ENCODE peak calls at places on chromosomes 4 and X, in five cellular contexts. H is testis; U is CD8-positive, alpha-beta memory T cell; M is A549; W is cardiac muscle cell. R is an unnamed sample.

GRCh38 chrX:132491191-132491590 is 2.4 kb upstream of the MBNL3 start:
- DNase-seq in H (peak), U (peak), M (peak), W (peak), R (peak)

GRCh38 chr4:169724251-169724650 is 33.5 kb downstream of the HPF1 start:
- DNase-seq in H (no peak), U (no peak), M (no peak), W (peak), R (no peak)

GRCh38 chr4:184189966-184190365 is 27.7 kb downstream of the ENPP6 start:
- DNase-seq in H (no peak), U (no peak), M (no peak), W (no peak), R (no peak)

GRCh38 chrX:19670854-19671620 is 155.7 kb upstream of the MAP3K15 start:
- DNase-seq in H (peak), U (no peak), M (peak), W (peak), R (no peak)

GRCh38 chr4:115126487-115126886 is 13.1 kb upstream of the NDST4 start:
- DNase-seq in H (no peak), U (no peak), M (no peak), W (no peak), R (no peak)

GRCh38 chr4:71768123-71768522 is 15.8 kb downstream of the GC start:
- DNase-seq in H (no peak), U (no peak), M (no peak), W (no peak), R (no peak)

GRCh38 chrX:18537068-18537467 is 111.7 kb downstream of the CDKL5 start:
- DNase-seq in H (no peak), U (no peak), M (no peak), W (no peak), R (no peak)

GRCh38 chr4:2338754-2339457 is 77.0 kb upstream of the MXD4 start:
- DNase-seq in H (no peak), U (no peak), M (no peak), W (no peak), R (no peak)

GRCh38 chr4:3266076-3266475 is 17.1 kb downstream of the MSANTD1 start:
- DNase-seq in H (no peak), U (no peak), M (no peak), W (no peak), R (no peak)

GRCh38 chr4:80492761-80493160 is 157.2 kb downstream of the CFAP299 start:
- DNase-seq in H (no peak), U (peak), M (no peak), W (no peak), R (peak)

GRCh38 chr4:78706302-78706701 is 69.8 kb upstream of the BMP2K start:
- DNase-seq in H (no peak), U (no peak), M (no peak), W (no peak), R (no peak)
- H3K27ac ChIP-seq in H (no peak), U (no peak), M (no peak), W (no peak), R (no peak)

DNA sequence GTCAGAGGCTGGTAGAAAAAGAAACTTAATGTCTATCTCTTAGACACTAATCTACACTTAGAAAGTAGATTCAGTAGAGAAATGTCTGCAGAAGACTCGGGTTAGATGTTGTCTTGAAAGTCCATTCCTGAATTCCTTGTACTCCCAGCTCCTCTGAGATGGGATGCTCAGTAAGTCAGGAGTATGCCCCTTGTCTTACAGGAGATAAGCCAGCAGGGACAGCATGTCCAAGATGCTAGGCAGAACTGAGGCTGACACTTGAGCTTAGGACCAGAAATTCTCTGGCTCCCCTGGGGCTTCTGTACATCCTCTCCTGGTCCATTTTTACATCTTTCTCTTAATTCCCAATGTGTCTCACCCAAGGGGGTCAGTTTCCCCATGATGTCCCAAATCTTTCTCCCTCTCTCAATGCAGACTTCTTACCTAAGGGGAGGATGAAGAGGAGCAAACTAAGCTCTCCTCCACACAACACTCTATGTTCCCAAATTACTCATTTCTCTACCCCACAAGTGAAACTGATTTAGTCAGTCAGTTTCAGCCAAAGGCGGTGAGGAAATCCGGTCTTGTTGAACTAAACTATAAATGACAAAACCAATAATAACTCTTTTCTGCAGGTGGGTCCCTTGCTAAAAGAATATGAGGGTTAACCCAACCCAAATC is 558.2 kb upstream of the DIPK2B start:
- DNase-seq in H (no peak), U (no peak), M (no peak), W (no peak), R (no peak)
- H3K27ac ChIP-seq in H (no peak), U (peak), M (peak), W (no peak), R (no peak)

GRCh38 chrX:25941559-25942250 is 196.4 kb upstream of the MAGEB18 start:
- DNase-seq in H (no peak), U (no peak), M (no peak), W (peak), R (no peak)

GRCh38 chrX:25941087-25941486 is 197.1 kb upstream of the MAGEB18 start:
- DNase-seq in H (no peak), U (no peak), M (no peak), W (no peak), R (no peak)
- H3K27ac ChIP-seq in H (no peak), U (no peak), M (no peak), W (no peak), R (no peak)

GRCh38 chrX:31213941-31214340 is 142.1 kb upstream of the FTHL17 start:
- DNase-seq in H (no peak), U (no peak), M (no peak), W (peak), R (peak)
- H3K27ac ChIP-seq in H (no peak), U (no peak), M (no peak), W (no peak), R (no peak)

GRCh38 chr4:153127773-153128494 is 76.3 kb upstream of the TRIM2 start:
- DNase-seq in H (peak), U (peak), M (peak), W (peak), R (peak)
- H3K27ac ChIP-seq in H (no peak), U (no peak), M (peak), W (no peak), R (no peak)

GRCh38 chr4:183097251-183098079 is 1.6 kb upstream of the WWC2 start:
- DNase-seq in H (no peak), U (no peak), M (no peak), W (peak), R (no peak)
- H3K27ac ChIP-seq in H (peak), U (no peak), M (peak), W (no peak), R (peak)